ENCODE peak calls at places on chromosomes 12 and 14, in eight cellular contexts. B is AG04450; A is stimulated activated CD4-positive, alpha-beta T cell treated with anti-CD3 and anti-CD28 coated beads, Interleukin-4, amount 100 ng/mL, for 1 hour; S is NCI-H1092; I is effector memory CD4-positive, alpha-beta T cell; M is tibial artery; L is sigmoid colon; X is GM23248. G is an unnamed sample.

GRCh38 chr14:100580316-100581227 is 6.6 kb downstream of the BEGAIN start:
- DNase-seq in B (no peak), A (no peak), S (no peak), I (no peak), M (peak; percentile 54), L (peak; percentile 55), X (no peak), G (no peak)

GRCh38 chr12:121300083-121300819 is 3.7 kb upstream of the CAMKK2 start:
- DNase-seq in B (no peak), A (no peak), S (no peak), I (no peak), M (no peak), L (no peak), X (no peak), G (no peak)

GRCh38 chr12:130552483-130552996 is 163.6 kb downstream of the RIMBP2 start:
- DNase-seq in B (no peak), A (no peak), S (no peak), I (no peak), M (no peak), L (no peak), X (peak; percentile 1), G (no peak)

GRCh38 chr12:45407188-45407850 is 191.4 kb downstream of the ANO6 start:
- DNase-seq in B (peak; percentile 49), A (no peak), S (no peak), I (no peak), M (no peak), L (peak; percentile 74), X (no peak), G (no peak)

GRCh38 chr12:102992297-102992696 is 34.8 kb downstream of the ASCL1 start:
- DNase-seq in B (no peak), A (no peak), S (no peak), I (no peak), M (no peak), L (no peak), X (no peak), G (no peak)

GRCh38 chr12:99059824-99060526 is 414.9 kb downstream of the APAF1 start:
- DNase-seq in B (no peak), A (no peak), S (no peak), I (no peak), M (peak; percentile 67), L (no peak), X (peak; percentile 46), G (no peak)

GRCh38 chr14:105389534-105389933 is 8.8 kb upstream of the TEX22 start:
- DNase-seq in B (no peak), A (no peak), S (no peak), I (no peak), M (no peak), L (no peak), X (no peak), G (no peak)

GRCh38 chr12:123843912-123844748 is 82.0 kb downstream of the DNAH10 start:
- DNase-seq in B (no peak), A (no peak), S (no peak), I (no peak), M (no peak), L (no peak), X (no peak), G (no peak)

GRCh38 chr14:91996951-91997371 is 42.9 kb downstream of the TRIP11 start:
- DNase-seq in B (peak; percentile 26), A (no peak), S (no peak), I (no peak), M (no peak), L (no peak), X (peak; percentile 92), G (peak; percentile 41)

GRCh38 chr12:99935608-99936007 is 49.1 kb downstream of the ANKS1B start:
- DNase-seq in B (no peak), A (no peak), S (no peak), I (no peak), M (no peak), L (no peak), X (no peak), G (no peak)

GRCh38 chr14:90611936-90612335 is 204.3 kb downstream of the TTC7B start:
- DNase-seq in B (no peak), A (no peak), S (no peak), I (no peak), M (no peak), L (no peak), X (no peak), G (no peak)

GRCh38 chr12:11826607-11827006 is 177.1 kb downstream of the ETV6 start:
- DNase-seq in B (no peak), A (no peak), S (no peak), I (no peak), M (no peak), L (no peak), X (no peak), G (no peak)

GRCh38 chr12:124231980-124232653 is 62.8 kb upstream of the RFLNA start:
- DNase-seq in B (no peak), A (no peak), S (peak; percentile 42), I (no peak), M (no peak), L (no peak), X (no peak), G (no peak)

GRCh38 chr14:50603565-50603964 is 43.6 kb downstream of the ATL1 start:
- DNase-seq in B (no peak), A (no peak), S (no peak), I (no peak), M (no peak), L (no peak), X (no peak), G (no peak)

GRCh38 chr14:104723651-104724406 is at the start of gene ADSS1:
- DNase-seq in B (no peak), A (peak; percentile 56), S (no peak), I (peak; percentile 55), M (peak; percentile 89), L (no peak), X (peak; percentile 68), G (no peak)

GRCh38 chr12:99915251-99916082 is 69.3 kb downstream of the ANKS1B start:
- DNase-seq in B (no peak), A (no peak), S (no peak), I (no peak), M (no peak), L (no peak), X (peak; percentile 50), G (no peak)

GRCh38 chr12:104694161-104694560 is 237.4 kb downstream of the CHST11 start:
- DNase-seq in B (no peak), A (no peak), S (no peak), I (no peak), M (peak; percentile 42), L (no peak), X (peak; percentile 68), G (no peak)

GRCh38 chr14:40003773-40004172 is 571.5 kb upstream of the FBXO33 start:
- DNase-seq in B (no peak), A (no peak), S (no peak), I (no peak), M (no peak), L (no peak), X (no peak), G (peak; percentile 76)

GRCh38 chr14:72752034-72752412 is 141.9 kb downstream of the DPF3 start:
- DNase-seq in B (no peak), A (no peak), S (no peak), I (no peak), M (no peak), L (no peak), X (no peak), G (no peak)

GRCh38 chr12:82756303-82756702 is 69.6 kb downstream of the TMTC2 start:
- DNase-seq in B (no peak), A (no peak), S (no peak), I (no peak), M (no peak), L (no peak), X (no peak), G (no peak)

GRCh38 chr12:2092890-2093289 is 40.1 kb downstream of the CACNA1C start:
- DNase-seq in B (no peak), A (no peak), S (no peak), I (no peak), M (peak; percentile 93), L (no peak), X (peak; percentile 90), G (no peak)